ENCODE peak calls at places on chromosome 7, in six cellular contexts. One of them, this sample, is unnamed.

GRCh38 chr7:39431242-39431641 is 135.0 kb upstream of the YAE1 start:
- DNase-seq in A549: no peak
- DNase-seq in tibial nerve: no peak
- DNase-seq in HepG2: no peak
- DNase-seq in ovary: no peak
- DNase-seq in sigmoid colon: no peak
- DNase-seq in this sample: no peak

GRCh38 chr7:36127075-36127740 is 25.8 kb upstream of the EEPD1 start:
- DNase-seq in A549: no peak
- DNase-seq in tibial nerve: no peak
- DNase-seq in HepG2: no peak
- DNase-seq in ovary: no peak
- DNase-seq in sigmoid colon: no peak
- DNase-seq in this sample: peak

GRCh38 chr7:23533160-23533559 is 1.4 kb upstream of the TRA2A start:
- DNase-seq in A549: no peak
- DNase-seq in tibial nerve: no peak
- DNase-seq in HepG2: no peak
- DNase-seq in ovary: no peak
- DNase-seq in sigmoid colon: no peak
- DNase-seq in this sample: peak

GRCh38 chr7:79459381-79459780 is 5.9 kb upstream of the MAGI2 start:
- DNase-seq in A549: no peak
- DNase-seq in tibial nerve: no peak
- DNase-seq in HepG2: no peak
- DNase-seq in ovary: no peak
- DNase-seq in sigmoid colon: no peak
- DNase-seq in this sample: no peak

GRCh38 chr7:47282790-47283496 is 299.0 kb downstream of the TNS3 start:
- DNase-seq in A549: no peak
- DNase-seq in tibial nerve: no peak
- DNase-seq in HepG2: no peak
- DNase-seq in ovary: no peak
- DNase-seq in sigmoid colon: no peak
- DNase-seq in this sample: no peak

GRCh38 chr7:91265693-91266066 is 1.4 kb downstream of the FZD1 start:
- DNase-seq in A549: peak
- DNase-seq in tibial nerve: no peak
- DNase-seq in HepG2: no peak
- DNase-seq in ovary: no peak
- DNase-seq in sigmoid colon: peak
- DNase-seq in this sample: no peak

GRCh38 chr7:1647961-1648631 is 22.0 kb upstream of the ELFN1 start:
- DNase-seq in A549: no peak
- DNase-seq in tibial nerve: no peak
- DNase-seq in HepG2: no peak
- DNase-seq in ovary: no peak
- DNase-seq in sigmoid colon: no peak
- DNase-seq in this sample: no peak

GRCh38 chr7:158030071-158030470 is 557.6 kb downstream of the PTPRN2 start:
- DNase-seq in A549: no peak
- DNase-seq in tibial nerve: no peak
- DNase-seq in HepG2: no peak
- DNase-seq in ovary: no peak
- DNase-seq in sigmoid colon: peak
- DNase-seq in this sample: no peak

GRCh38 chr7:66837007-66837406 is 84.0 kb upstream of the TMEM248 start:
- DNase-seq in A549: peak
- DNase-seq in tibial nerve: no peak
- DNase-seq in HepG2: peak
- DNase-seq in ovary: no peak
- DNase-seq in sigmoid colon: peak
- DNase-seq in this sample: no peak

GRCh38 chr7:123346771-123347170 is 147.0 kb upstream of the SLC13A1 start:
- DNase-seq in A549: no peak
- DNase-seq in tibial nerve: no peak
- DNase-seq in HepG2: no peak
- DNase-seq in ovary: no peak
- DNase-seq in sigmoid colon: no peak
- DNase-seq in this sample: no peak

GRCh38 chr7:128215739-128216138 is 25.3 kb upstream of the LEP start:
- DNase-seq in A549: no peak
- DNase-seq in tibial nerve: no peak
- DNase-seq in HepG2: no peak
- DNase-seq in ovary: no peak
- DNase-seq in sigmoid colon: peak
- DNase-seq in this sample: no peak

GRCh38 chr7:115008465-115009114 is 86.7 kb downstream of the MDFIC start:
- DNase-seq in A549: no peak
- DNase-seq in tibial nerve: peak
- DNase-seq in HepG2: no peak
- DNase-seq in ovary: peak
- DNase-seq in sigmoid colon: peak
- DNase-seq in this sample: peak

GRCh38 chr7:39606941-39607340 is 16.4 kb upstream of the RALA start:
- DNase-seq in A549: no peak
- DNase-seq in tibial nerve: no peak
- DNase-seq in HepG2: no peak
- DNase-seq in ovary: no peak
- DNase-seq in sigmoid colon: no peak
- DNase-seq in this sample: no peak

GRCh38 chr7:47145326-47145725 is 436.6 kb downstream of the TNS3 start:
- DNase-seq in A549: no peak
- DNase-seq in tibial nerve: no peak
- DNase-seq in HepG2: no peak
- DNase-seq in ovary: no peak
- DNase-seq in sigmoid colon: no peak
- DNase-seq in this sample: no peak

GRCh38 chr7:36198854-36199266 is 45.8 kb downstream of the EEPD1 start:
- DNase-seq in A549: no peak
- DNase-seq in tibial nerve: no peak
- DNase-seq in HepG2: no peak
- DNase-seq in ovary: no peak
- DNase-seq in sigmoid colon: peak
- DNase-seq in this sample: no peak

GRCh38 chr7:46545790-46546189 is 624.7 kb upstream of the IGFBP3 start:
- DNase-seq in A549: peak
- DNase-seq in tibial nerve: no peak
- DNase-seq in HepG2: peak
- DNase-seq in ovary: no peak
- DNase-seq in sigmoid colon: no peak
- DNase-seq in this sample: no peak

GRCh38 chr7:7190142-7190541 is 7.8 kb downstream of the C1GALT1 start:
- DNase-seq in A549: peak
- DNase-seq in tibial nerve: no peak
- DNase-seq in HepG2: no peak
- DNase-seq in ovary: no peak
- DNase-seq in sigmoid colon: no peak
- DNase-seq in this sample: no peak

DNA sequence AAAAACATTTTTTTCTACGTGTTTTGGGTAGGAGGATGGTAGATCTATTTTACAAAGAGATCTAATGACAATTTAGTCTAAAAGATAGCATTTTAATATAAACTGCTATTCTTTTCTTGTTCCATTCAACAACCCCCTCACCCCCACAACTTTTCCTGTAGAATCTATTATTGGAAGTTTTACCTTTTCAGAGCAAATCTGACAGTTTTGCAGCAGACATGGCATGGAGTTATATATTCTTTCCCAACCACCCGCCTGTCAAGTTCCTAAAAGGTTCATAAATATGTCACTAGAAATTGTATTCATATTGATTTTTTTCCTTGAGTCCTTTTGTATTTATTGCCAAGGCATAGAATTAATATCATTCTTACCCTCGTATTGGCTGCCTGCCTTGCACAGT is 21.5 kb upstream of the NAMPT start:
- DNase-seq in A549: no peak
- DNase-seq in tibial nerve: no peak
- DNase-seq in HepG2: no peak
- DNase-seq in ovary: no peak
- DNase-seq in sigmoid colon: no peak
- DNase-seq in this sample: no peak
- TF ChIP-seq EP300 in A549: no peak
- TF ChIP-seq EP300 in tibial nerve: no peak
- TF ChIP-seq EP300 in HepG2: no peak
- TF ChIP-seq EP300 in ovary: no peak
- TF ChIP-seq EP300 in sigmoid colon: no peak
- TF ChIP-seq EP300 in this sample: no peak

DNA sequence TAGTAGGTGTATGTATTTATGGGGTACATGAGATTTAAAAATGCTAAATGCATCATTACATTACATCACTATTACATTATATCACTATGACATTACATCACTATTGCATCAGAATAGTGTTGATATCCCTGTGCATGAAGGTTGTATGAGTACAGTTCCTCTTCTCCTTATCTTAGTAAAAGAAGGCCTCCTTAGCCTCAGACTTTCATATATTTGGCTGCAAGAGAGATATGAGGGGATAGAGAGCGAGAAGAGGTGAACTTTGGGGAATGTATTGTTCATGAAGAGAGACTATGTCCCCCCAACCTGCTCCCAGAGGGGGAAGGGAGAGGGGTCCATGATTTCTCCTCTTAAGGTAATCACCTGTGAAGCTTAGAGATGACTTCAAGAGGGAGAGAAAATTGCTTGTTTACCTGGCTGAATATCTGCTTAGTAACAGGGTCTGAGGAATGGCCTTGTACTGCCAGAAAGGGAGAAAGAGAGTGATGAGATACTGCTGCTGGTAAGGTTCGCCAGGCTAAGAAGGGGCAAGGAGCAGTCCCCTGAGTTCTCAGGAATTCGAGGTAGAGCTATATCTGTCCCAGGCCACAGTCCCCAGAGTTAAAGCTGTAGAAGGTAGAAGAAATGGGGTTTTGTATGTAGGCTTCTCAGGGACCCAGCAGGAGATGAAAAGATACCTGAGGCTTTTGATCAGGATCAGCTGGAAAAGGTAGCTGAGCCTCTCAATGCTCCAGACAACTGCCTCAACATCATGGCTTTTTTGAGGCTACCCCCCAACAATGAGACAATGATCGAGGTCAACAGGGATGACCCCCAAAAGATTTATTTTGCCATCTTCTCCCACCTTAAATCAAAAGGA is 168.4 kb upstream of the WNT16 start:
- DNase-seq in A549: no peak
- DNase-seq in tibial nerve: no peak
- DNase-seq in HepG2: no peak
- DNase-seq in ovary: no peak
- DNase-seq in sigmoid colon: no peak
- DNase-seq in this sample: no peak
- TF ChIP-seq EP300 in A549: no peak
- TF ChIP-seq EP300 in tibial nerve: no peak
- TF ChIP-seq EP300 in HepG2: no peak
- TF ChIP-seq EP300 in ovary: no peak
- TF ChIP-seq EP300 in sigmoid colon: no peak
- TF ChIP-seq EP300 in this sample: no peak

GRCh38 chr7:151131284-151131621 is 36.2 kb downstream of the GBX1 start:
- DNase-seq in A549: no peak
- DNase-seq in tibial nerve: no peak
- DNase-seq in HepG2: no peak
- DNase-seq in ovary: no peak
- DNase-seq in sigmoid colon: no peak
- DNase-seq in this sample: no peak

GRCh38 chr7:151130741-151131157 is 36.7 kb downstream of the GBX1 start:
- DNase-seq in A549: no peak
- DNase-seq in tibial nerve: no peak
- DNase-seq in HepG2: no peak
- DNase-seq in ovary: no peak
- DNase-seq in sigmoid colon: no peak
- DNase-seq in this sample: no peak

GRCh38 chr7:151128716-151129115 is 38.8 kb downstream of the GBX1 start:
- DNase-seq in A549: no peak
- DNase-seq in tibial nerve: no peak
- DNase-seq in HepG2: no peak
- DNase-seq in ovary: peak
- DNase-seq in sigmoid colon: no peak
- DNase-seq in this sample: no peak

GRCh38 chr7:151129141-151129835 is 38.2 kb downstream of the GBX1 start:
- DNase-seq in A549: no peak
- DNase-seq in tibial nerve: no peak
- DNase-seq in HepG2: no peak
- DNase-seq in ovary: peak
- DNase-seq in sigmoid colon: no peak
- DNase-seq in this sample: no peak

GRCh38 chr7:151129882-151130591 is 37.5 kb downstream of the GBX1 start:
- DNase-seq in A549: no peak
- DNase-seq in tibial nerve: no peak
- DNase-seq in HepG2: no peak
- DNase-seq in ovary: no peak
- DNase-seq in sigmoid colon: no peak
- DNase-seq in this sample: no peak
- TF ChIP-seq EP300 in A549: no peak
- TF ChIP-seq EP300 in tibial nerve: no peak
- TF ChIP-seq EP300 in HepG2: no peak
- TF ChIP-seq EP300 in ovary: no peak
- TF ChIP-seq EP300 in sigmoid colon: no peak
- TF ChIP-seq EP300 in this sample: no peak

GRCh38 chr7:148374698-148375259 is 215.8 kb upstream of the C7orf33 start:
- DNase-seq in A549: no peak
- DNase-seq in tibial nerve: no peak
- DNase-seq in HepG2: no peak
- DNase-seq in ovary: no peak
- DNase-seq in sigmoid colon: no peak
- DNase-seq in this sample: peak
- TF ChIP-seq EP300 in A549: no peak
- TF ChIP-seq EP300 in tibial nerve: no peak
- TF ChIP-seq EP300 in HepG2: no peak
- TF ChIP-seq EP300 in ovary: no peak
- TF ChIP-seq EP300 in sigmoid colon: no peak
- TF ChIP-seq EP300 in this sample: no peak

GRCh38 chr7:29622335-29623265 is 59.0 kb downstream of the PRR15 start:
- DNase-seq in A549: peak
- DNase-seq in tibial nerve: no peak
- DNase-seq in HepG2: no peak
- DNase-seq in ovary: no peak
- DNase-seq in sigmoid colon: no peak
- DNase-seq in this sample: no peak
- TF ChIP-seq EP300 in A549: no peak
- TF ChIP-seq EP300 in tibial nerve: no peak
- TF ChIP-seq EP300 in HepG2: no peak
- TF ChIP-seq EP300 in ovary: no peak
- TF ChIP-seq EP300 in sigmoid colon: no peak
- TF ChIP-seq EP300 in this sample: no peak